ENCODE peak calls at places on chromosomes 2 and 18, in eight cellular contexts. One of them, this sample, is unnamed.

GRCh38 chr2:36663851-36664715 is 32.4 kb upstream of the VIT start:
- DNase-seq in heart left ventricle: no peak
- DNase-seq in NCI-H1105: peak; percentile 21
- DNase-seq in posterior cingulate gyrus: no peak
- DNase-seq in AG04450: no peak
- DNase-seq in progenitor cell of endocrine pancreas: no peak
- DNase-seq in NCI-H510A: no peak
- DNase-seq in NAMALWA: peak; percentile 79
- DNase-seq in this sample: peak; percentile 51

GRCh38 chr18:73274812-73275621 is 407.2 kb upstream of the NETO1 start:
- DNase-seq in heart left ventricle: no peak
- DNase-seq in NCI-H1105: no peak
- DNase-seq in posterior cingulate gyrus: no peak
- DNase-seq in AG04450: no peak
- DNase-seq in progenitor cell of endocrine pancreas: no peak
- DNase-seq in NCI-H510A: no peak
- DNase-seq in NAMALWA: no peak
- DNase-seq in this sample: no peak

GRCh38 chr2:69027060-69027459 is 14.1 kb downstream of the ANTXR1 start:
- DNase-seq in heart left ventricle: no peak
- DNase-seq in NCI-H1105: no peak
- DNase-seq in posterior cingulate gyrus: no peak
- DNase-seq in AG04450: no peak
- DNase-seq in progenitor cell of endocrine pancreas: no peak
- DNase-seq in NCI-H510A: no peak
- DNase-seq in NAMALWA: no peak
- DNase-seq in this sample: no peak

GRCh38 chr2:14189929-14190328 is 442.6 kb upstream of the LRATD1 start:
- DNase-seq in heart left ventricle: no peak
- DNase-seq in NCI-H1105: no peak
- DNase-seq in posterior cingulate gyrus: no peak
- DNase-seq in AG04450: no peak
- DNase-seq in progenitor cell of endocrine pancreas: no peak
- DNase-seq in NCI-H510A: no peak
- DNase-seq in NAMALWA: no peak
- DNase-seq in this sample: no peak

GRCh38 chr2:1605102-1605501 is 139.2 kb downstream of the PXDN start:
- DNase-seq in heart left ventricle: peak; percentile 75
- DNase-seq in NCI-H1105: no peak
- DNase-seq in posterior cingulate gyrus: no peak
- DNase-seq in AG04450: no peak
- DNase-seq in progenitor cell of endocrine pancreas: no peak
- DNase-seq in NCI-H510A: peak; percentile 47
- DNase-seq in NAMALWA: no peak
- DNase-seq in this sample: no peak

GRCh38 chr2:44566059-44566458 is 204.3 kb downstream of the CAMKMT start:
- DNase-seq in heart left ventricle: no peak
- DNase-seq in NCI-H1105: no peak
- DNase-seq in posterior cingulate gyrus: no peak
- DNase-seq in AG04450: no peak
- DNase-seq in progenitor cell of endocrine pancreas: no peak
- DNase-seq in NCI-H510A: no peak
- DNase-seq in NAMALWA: no peak
- DNase-seq in this sample: no peak

GRCh38 chr2:216657086-216657855 is 24.1 kb downstream of the IGFBP2 start:
- DNase-seq in heart left ventricle: no peak
- DNase-seq in NCI-H1105: no peak
- DNase-seq in posterior cingulate gyrus: peak; percentile 52
- DNase-seq in AG04450: no peak
- DNase-seq in progenitor cell of endocrine pancreas: no peak
- DNase-seq in NCI-H510A: no peak
- DNase-seq in NAMALWA: no peak
- DNase-seq in this sample: no peak

GRCh38 chr2:96839288-96839874 is 4.4 kb downstream of the ANKRD23 start:
- DNase-seq in heart left ventricle: peak; percentile 53
- DNase-seq in NCI-H1105: no peak
- DNase-seq in posterior cingulate gyrus: peak; percentile 71
- DNase-seq in AG04450: no peak
- DNase-seq in progenitor cell of endocrine pancreas: no peak
- DNase-seq in NCI-H510A: no peak
- DNase-seq in NAMALWA: peak; percentile 82
- DNase-seq in this sample: no peak

GRCh38 chr2:230902180-230902899 is 22.7 kb downstream of the GPR55 start:
- DNase-seq in heart left ventricle: no peak
- DNase-seq in NCI-H1105: peak; percentile 40
- DNase-seq in posterior cingulate gyrus: peak; percentile 86
- DNase-seq in AG04450: peak; percentile 42
- DNase-seq in progenitor cell of endocrine pancreas: peak; percentile 26
- DNase-seq in NCI-H510A: peak; percentile 33
- DNase-seq in NAMALWA: peak; percentile 81
- DNase-seq in this sample: peak; percentile 10

GRCh38 chr2:10039658-10040410 is 3.5 kb upstream of the KLF11 start:
- DNase-seq in heart left ventricle: no peak
- DNase-seq in NCI-H1105: no peak
- DNase-seq in posterior cingulate gyrus: peak; percentile 82
- DNase-seq in AG04450: no peak
- DNase-seq in progenitor cell of endocrine pancreas: no peak
- DNase-seq in NCI-H510A: no peak
- DNase-seq in NAMALWA: no peak
- DNase-seq in this sample: no peak

GRCh38 chr2:160630801-160631590 is 137.4 kb upstream of the RBMS1 start:
- DNase-seq in heart left ventricle: no peak
- DNase-seq in NCI-H1105: no peak
- DNase-seq in posterior cingulate gyrus: no peak
- DNase-seq in AG04450: no peak
- DNase-seq in progenitor cell of endocrine pancreas: no peak
- DNase-seq in NCI-H510A: no peak
- DNase-seq in NAMALWA: no peak
- DNase-seq in this sample: no peak

GRCh38 chr2:189402932-189403331 is 38.3 kb upstream of the WDR75 start:
- DNase-seq in heart left ventricle: no peak
- DNase-seq in NCI-H1105: no peak
- DNase-seq in posterior cingulate gyrus: no peak
- DNase-seq in AG04450: no peak
- DNase-seq in progenitor cell of endocrine pancreas: no peak
- DNase-seq in NCI-H510A: no peak
- DNase-seq in NAMALWA: no peak
- DNase-seq in this sample: no peak

GRCh38 chr2:235506291-235506996 is 12.6 kb downstream of the AGAP1 start:
- DNase-seq in heart left ventricle: no peak
- DNase-seq in NCI-H1105: peak; percentile 31
- DNase-seq in posterior cingulate gyrus: no peak
- DNase-seq in AG04450: no peak
- DNase-seq in progenitor cell of endocrine pancreas: no peak
- DNase-seq in NCI-H510A: peak; percentile 81
- DNase-seq in NAMALWA: no peak
- DNase-seq in this sample: no peak

GRCh38 chr2:161206491-161207032 is 46.3 kb downstream of the TANK start:
- DNase-seq in heart left ventricle: no peak
- DNase-seq in NCI-H1105: no peak
- DNase-seq in posterior cingulate gyrus: no peak
- DNase-seq in AG04450: no peak
- DNase-seq in progenitor cell of endocrine pancreas: no peak
- DNase-seq in NCI-H510A: no peak
- DNase-seq in NAMALWA: no peak
- DNase-seq in this sample: peak; percentile 32

GRCh38 chr18:35267161-35267651 is 22.8 kb downstream of the ZSCAN30 start:
- DNase-seq in heart left ventricle: peak; percentile 87
- DNase-seq in NCI-H1105: peak; percentile 11
- DNase-seq in posterior cingulate gyrus: peak; percentile 93
- DNase-seq in AG04450: no peak
- DNase-seq in progenitor cell of endocrine pancreas: no peak
- DNase-seq in NCI-H510A: peak; percentile 92
- DNase-seq in NAMALWA: no peak
- DNase-seq in this sample: no peak

GRCh38 chr2:117820444-117820843 is 6.0 kb downstream of the DDX18 start:
- DNase-seq in heart left ventricle: no peak
- DNase-seq in NCI-H1105: no peak
- DNase-seq in posterior cingulate gyrus: no peak
- DNase-seq in AG04450: no peak
- DNase-seq in progenitor cell of endocrine pancreas: no peak
- DNase-seq in NCI-H510A: no peak
- DNase-seq in NAMALWA: no peak
- DNase-seq in this sample: no peak

GRCh38 chr18:68733693-68734092 is 18.8 kb upstream of the TMX3 start:
- DNase-seq in heart left ventricle: no peak
- DNase-seq in NCI-H1105: no peak
- DNase-seq in posterior cingulate gyrus: no peak
- DNase-seq in AG04450: no peak
- DNase-seq in progenitor cell of endocrine pancreas: no peak
- DNase-seq in NCI-H510A: no peak
- DNase-seq in NAMALWA: peak; percentile 10
- DNase-seq in this sample: no peak

GRCh38 chr2:198815626-198816025 is 642.1 kb downstream of the SATB2 start:
- DNase-seq in heart left ventricle: no peak
- DNase-seq in NCI-H1105: no peak
- DNase-seq in posterior cingulate gyrus: no peak
- DNase-seq in AG04450: no peak
- DNase-seq in progenitor cell of endocrine pancreas: no peak
- DNase-seq in NCI-H510A: no peak
- DNase-seq in NAMALWA: no peak
- DNase-seq in this sample: no peak

GRCh38 chr2:159933727-159934049 is 128.7 kb downstream of the PLA2R1 start:
- DNase-seq in heart left ventricle: no peak
- DNase-seq in NCI-H1105: no peak
- DNase-seq in posterior cingulate gyrus: no peak
- DNase-seq in AG04450: no peak
- DNase-seq in progenitor cell of endocrine pancreas: no peak
- DNase-seq in NCI-H510A: no peak
- DNase-seq in NAMALWA: peak; percentile 76
- DNase-seq in this sample: no peak

GRCh38 chr2:9813312-9814128 is 29.8 kb upstream of the TAF1B start:
- DNase-seq in heart left ventricle: peak; percentile 70
- DNase-seq in NCI-H1105: peak; percentile 36
- DNase-seq in posterior cingulate gyrus: peak; percentile 92
- DNase-seq in AG04450: no peak
- DNase-seq in progenitor cell of endocrine pancreas: peak; percentile 70
- DNase-seq in NCI-H510A: peak; percentile 66
- DNase-seq in NAMALWA: peak; percentile 74
- DNase-seq in this sample: peak; percentile 10

GRCh38 chr18:35389095-35389618 is 12.0 kb upstream of the ZNF396 start:
- DNase-seq in heart left ventricle: no peak
- DNase-seq in NCI-H1105: no peak
- DNase-seq in posterior cingulate gyrus: no peak
- DNase-seq in AG04450: no peak
- DNase-seq in progenitor cell of endocrine pancreas: no peak
- DNase-seq in NCI-H510A: no peak
- DNase-seq in NAMALWA: no peak
- DNase-seq in this sample: no peak